ENCODE peak calls at places on chromosome 6, in four cellular contexts. E is H9, N is H1, P is neuronal stem cell. V is an unnamed sample.

GRCh38 chr6:28867078-28867414 is 56.7 kb downstream of the TRIM27 start:
- DNase-seq in E (no peak), N (no peak), P (no peak), V (no peak)

GRCh38 chr6:54493138-54493537 is 184.9 kb downstream of the TINAG start:
- DNase-seq in E (no peak), N (no peak), P (no peak), V (peak)

GRCh38 chr6:4271761-4272505 is 136.6 kb upstream of the ECI2 start:
- DNase-seq in E (no peak), N (no peak), P (no peak), V (no peak)

GRCh38 chr6:100257661-100258395 is 206.9 kb downstream of the SIM1 start:
- DNase-seq in E (no peak), N (no peak), P (peak), V (peak)

GRCh38 chr6:163459536-163459935 is 45.0 kb downstream of the QKI start:
- DNase-seq in E (no peak), N (no peak), P (no peak), V (no peak)

GRCh38 chr6:92708270-92708669 is 711.1 kb downstream of the EPHA7 start:
- DNase-seq in E (no peak), N (no peak), P (no peak), V (no peak)

GRCh38 chr6:81690073-81690472 is 62.4 kb downstream of the TENT5A start:
- DNase-seq in E (no peak), N (no peak), P (no peak), V (no peak)

GRCh38 chr6:15026832-15027231 is 219.0 kb upstream of the JARID2 start:
- DNase-seq in E (no peak), N (no peak), P (no peak), V (peak)

GRCh38 chr6:15481892-15482291 is 180.9 kb downstream of the DTNBP1 start:
- DNase-seq in E (no peak), N (no peak), P (no peak), V (no peak)

GRCh38 chr6:123668965-123669591 is 32.3 kb upstream of the TRDN start:
- DNase-seq in E (no peak), N (no peak), P (no peak), V (no peak)

GRCh38 chr6:166707045-166707444 is 80.0 kb upstream of the RPS6KA2 start:
- DNase-seq in E (peak), N (peak), P (peak), V (peak)

GRCh38 chr6:165597821-165598220 is 65.2 kb downstream of the PDE10A start:
- DNase-seq in E (no peak), N (no peak), P (no peak), V (no peak)

GRCh38 chr6:37099442-37099841 is 70.5 kb upstream of the PIM1 start:
- DNase-seq in E (no peak), N (no peak), P (no peak), V (no peak)

GRCh38 chr6:116387374-116387773 is 16.6 kb downstream of the DSE start:
- DNase-seq in E (no peak), N (no peak), P (no peak), V (peak)

GRCh38 chr6:169119669-169120068 is 134.0 kb downstream of the THBS2 start:
- DNase-seq in E (no peak), N (no peak), P (no peak), V (no peak)

GRCh38 chr6:106163966-106164877 is 78.1 kb downstream of the PRDM1 start:
- DNase-seq in E (no peak), N (no peak), P (no peak), V (peak)

GRCh38 chr6:33692760-33693158 is 18.7 kb downstream of the UQCC2 start:
- DNase-seq in E (no peak), N (no peak), P (no peak), V (peak)

GRCh38 chr6:150196942-150197745 is 54.3 kb downstream of the PPP1R14C start:
- DNase-seq in E (no peak), N (no peak), P (no peak), V (peak)

GRCh38 chr6:64520050-64520449 is 884.4 kb downstream of the PHF3 start:
- DNase-seq in E (no peak), N (no peak), P (no peak), V (peak)

GRCh38 chr6:44172759-44173500 is 14.3 kb downstream of the CAPN11 start:
- DNase-seq in E (peak), N (no peak), P (peak), V (peak)

GRCh38 chr6:16849280-16850210 is 88.3 kb upstream of the ATXN1 start:
- DNase-seq in E (no peak), N (no peak), P (no peak), V (peak)

GRCh38 chr6:113049190-113049589 is 702.1 kb downstream of the RFPL4B start:
- DNase-seq in E (no peak), N (no peak), P (no peak), V (no peak)

GRCh38 chr6:159754401-159754800 is 7.4 kb upstream of the ACAT2 start:
- DNase-seq in E (no peak), N (no peak), P (no peak), V (no peak)

GRCh38 chr6:169850746-169851145 is 99.3 kb downstream of the ERMARD start:
- DNase-seq in E (no peak), N (no peak), P (no peak), V (no peak)

GRCh38 chr6:17905611-17906592 is 81.5 kb downstream of the KIF13A start:
- DNase-seq in E (no peak), N (no peak), P (no peak), V (peak)

GRCh38 chr6:110951986-110952794 is 6.3 kb upstream of the GTF3C6 start:
- DNase-seq in E (no peak), N (no peak), P (no peak), V (peak)

GRCh38 chr6:26571592-26572296 is 25.0 kb upstream of the ABT1 start:
- DNase-seq in E (peak), N (no peak), P (peak), V (peak)

GRCh38 chr6:158649289-158650143 is at the start of gene SYTL3:
- DNase-seq in E (no peak), N (no peak), P (no peak), V (peak)

GRCh38 chr6:118596774-118597332 is 48.8 kb downstream of the PLN start:
- DNase-seq in E (no peak), N (no peak), P (no peak), V (no peak)

GRCh38 chr6:22804620-22805271 is 235.4 kb downstream of the HDGFL1 start:
- DNase-seq in E (no peak), N (no peak), P (no peak), V (peak)

GRCh38 chr6:21586300-21586699 is 7.3 kb upstream of the SOX4 start:
- DNase-seq in E (no peak), N (no peak), P (no peak), V (no peak)

GRCh38 chr6:4459032-4459431 is 317.2 kb upstream of the CDYL start:
- DNase-seq in E (no peak), N (no peak), P (no peak), V (peak)

DNA sequence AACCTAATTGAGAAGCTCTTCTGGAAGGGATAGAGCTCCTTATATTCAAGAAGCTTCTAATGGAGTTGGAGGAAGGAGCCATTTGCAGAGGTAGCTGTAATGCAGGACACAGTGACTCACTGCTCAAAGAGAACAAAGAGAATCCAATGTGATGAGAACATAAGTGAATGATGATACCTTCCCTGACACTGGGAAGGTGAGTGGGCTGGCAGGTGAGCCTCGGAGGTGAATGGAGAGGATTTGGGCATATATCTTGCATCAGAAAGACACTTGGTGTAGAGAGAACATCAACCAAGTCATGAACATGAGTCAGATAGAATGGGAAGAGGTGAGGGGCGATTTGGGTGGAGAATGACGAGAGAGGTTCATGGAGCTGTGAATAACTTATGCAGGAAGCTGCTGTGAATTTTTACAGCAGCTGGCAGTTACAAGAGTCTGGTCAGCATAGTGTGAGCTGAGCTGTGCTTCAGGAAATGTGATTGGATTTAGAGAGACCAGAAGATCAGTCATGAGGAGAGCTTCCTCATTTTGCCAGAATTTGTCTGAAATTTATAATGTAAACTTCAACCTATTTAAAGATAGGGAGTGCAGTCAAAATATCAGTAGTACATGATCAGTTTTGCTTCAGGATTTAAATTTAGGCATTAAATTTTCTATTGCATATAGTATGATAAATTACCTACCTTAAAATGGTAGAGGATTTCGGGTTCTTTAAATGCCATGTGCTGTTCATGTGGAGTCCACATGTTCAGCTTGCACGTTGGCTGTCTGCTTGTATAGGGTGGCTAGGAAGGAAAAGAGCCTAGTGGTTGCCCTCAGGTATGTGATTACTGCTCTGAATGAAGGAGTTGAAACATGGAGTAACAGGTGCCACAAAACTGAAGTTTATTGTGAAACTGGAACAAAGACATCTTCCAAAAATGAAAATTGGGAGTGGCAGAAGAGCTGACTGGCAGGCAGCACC is 59.2 kb upstream of the KIF25 start:
- DNase-seq in E (peak), N (peak), P (no peak), V (no peak)
- H2BK12ac ChIP-seq in E (no peak), N (no peak), P (no peak), V (no peak)

GRCh38 chr6:143958839-143959399 is 49.1 kb downstream of the PLAGL1 start:
- DNase-seq in E (peak), N (peak), P (peak), V (no peak)
- H3K9ac ChIP-seq in E (no peak), N (no peak), P (no peak), V (no peak)

GRCh38 chr6:53486679-53487078 is 58.2 kb downstream of the GCLC start:
- DNase-seq in E (no peak), N (no peak), P (no peak), V (no peak)

GRCh38 chr6:53487080-53487479 is 57.8 kb downstream of the GCLC start:
- DNase-seq in E (no peak), N (no peak), P (no peak), V (no peak)

GRCh38 chr6:53481328-53481727 is 63.6 kb downstream of the GCLC start:
- DNase-seq in E (no peak), N (no peak), P (no peak), V (no peak)

GRCh38 chr6:53484409-53485280 is 60.3 kb downstream of the GCLC start:
- DNase-seq in E (peak), N (no peak), P (peak), V (peak)

GRCh38 chr6:53483423-53484353 is 61.2 kb downstream of the GCLC start:
- DNase-seq in E (no peak), N (no peak), P (no peak), V (peak)
- H2BK12ac ChIP-seq in E (no peak), N (no peak), P (no peak), V (no peak)

DNA sequence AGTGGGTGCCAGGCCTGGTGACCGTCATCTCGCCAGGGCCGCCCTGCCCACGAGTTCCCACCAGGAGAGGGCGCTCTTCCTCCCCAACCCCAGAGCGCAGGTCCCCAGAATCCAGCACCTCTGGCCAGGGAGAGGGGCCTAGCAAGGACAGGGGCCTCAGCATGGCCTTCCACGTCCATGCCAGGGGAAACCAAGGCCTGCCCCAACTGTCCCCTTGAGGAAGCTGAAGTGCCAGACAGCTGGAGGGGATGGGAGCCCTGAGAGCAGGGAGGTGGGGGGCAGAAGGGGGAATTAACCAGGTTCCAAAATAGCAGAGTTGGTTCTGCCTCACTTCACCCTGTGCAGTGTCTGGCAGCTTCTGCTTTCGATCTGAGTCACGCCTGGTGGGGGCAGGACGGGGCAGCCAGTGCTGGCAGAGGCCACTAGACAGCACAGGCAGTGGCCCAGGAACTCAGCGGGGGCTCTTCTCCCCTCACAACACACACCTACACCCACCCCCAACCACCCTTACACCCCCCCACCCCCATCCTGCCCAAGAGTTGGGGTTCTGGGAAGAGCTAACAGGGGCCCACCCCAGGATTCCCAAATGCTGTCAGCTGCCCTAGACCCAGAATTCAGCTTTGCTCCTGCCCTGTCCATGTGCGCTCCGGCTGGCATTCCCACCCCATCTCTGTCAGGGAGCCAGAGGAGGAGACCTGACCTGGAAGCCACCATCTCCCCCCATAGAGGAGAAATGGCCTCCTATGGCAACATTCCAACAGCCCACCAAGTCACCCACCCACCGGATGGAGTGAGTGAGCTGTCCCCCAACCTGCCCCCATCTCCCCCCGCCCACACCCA is 29.2 kb downstream of the TFEB start:
- DNase-seq in E (peak), N (peak), P (peak), V (peak)
- H3K9ac ChIP-seq in E (no peak), N (no peak), P (no peak), V (peak)

DNA sequence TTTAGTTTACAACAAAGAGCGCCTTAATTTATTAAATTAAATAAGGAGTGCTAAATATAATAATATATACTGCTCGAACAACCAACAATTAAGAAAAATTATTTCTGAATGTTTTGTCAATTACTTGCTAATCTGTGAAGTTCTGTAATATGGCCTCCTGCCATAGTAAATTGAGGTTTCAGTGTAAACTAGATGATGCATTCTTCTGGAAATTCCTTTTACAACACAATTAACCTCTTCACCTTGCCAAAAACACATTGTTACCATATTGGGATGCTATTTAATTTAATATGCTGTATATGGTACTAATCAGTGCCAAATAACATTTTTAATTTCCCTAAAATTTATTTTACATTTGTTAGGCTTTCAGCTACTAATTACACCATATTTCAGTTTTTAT is 808.4 kb upstream of the CITED2 start:
- DNase-seq in E (no peak), N (no peak), P (no peak), V (no peak)
- H2BK12ac ChIP-seq in E (no peak), N (no peak), P (no peak), V (no peak)

DNA sequence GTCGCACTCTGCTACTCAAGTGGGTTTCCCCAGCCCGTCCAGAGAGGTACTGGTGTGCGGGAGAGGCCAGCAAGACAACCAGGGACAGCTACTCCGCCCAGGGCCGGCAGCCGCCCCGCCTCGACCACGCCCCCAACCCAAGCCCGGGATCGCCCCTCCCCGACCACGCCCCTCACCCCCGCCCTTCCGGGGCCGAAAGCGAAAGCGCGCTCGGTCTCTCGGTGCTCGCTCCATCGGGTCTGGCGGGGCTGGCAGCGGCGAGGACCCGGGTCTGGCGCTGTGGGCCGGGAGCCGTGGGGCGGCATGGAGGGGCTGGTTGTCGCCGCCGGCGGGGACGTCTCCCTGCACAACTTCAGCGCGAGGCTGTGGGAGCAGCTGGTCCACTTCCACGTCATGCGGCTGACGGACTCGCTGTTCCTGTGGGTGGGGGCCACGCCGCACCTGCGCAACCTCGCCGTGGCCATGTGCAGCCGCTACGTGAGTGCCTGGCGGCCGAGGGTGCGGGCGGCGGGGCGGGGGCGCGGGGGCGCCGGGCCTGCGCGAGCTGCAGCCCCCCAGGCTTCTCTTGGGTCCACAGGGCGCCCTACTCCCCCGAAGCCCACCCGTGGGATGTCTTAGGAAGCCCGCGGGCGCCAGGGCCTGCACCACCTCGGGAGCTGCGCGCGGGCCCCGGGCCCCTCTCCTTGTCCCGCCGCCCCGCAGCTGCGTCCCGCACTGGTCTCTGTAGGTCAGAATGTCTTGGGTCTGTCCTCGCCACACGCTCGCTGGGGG is at the start of gene PSMG4:
- DNase-seq in E (peak), N (no peak), P (peak), V (peak)
- H3K9ac ChIP-seq in E (peak), N (peak), P (peak), V (peak)

DNA sequence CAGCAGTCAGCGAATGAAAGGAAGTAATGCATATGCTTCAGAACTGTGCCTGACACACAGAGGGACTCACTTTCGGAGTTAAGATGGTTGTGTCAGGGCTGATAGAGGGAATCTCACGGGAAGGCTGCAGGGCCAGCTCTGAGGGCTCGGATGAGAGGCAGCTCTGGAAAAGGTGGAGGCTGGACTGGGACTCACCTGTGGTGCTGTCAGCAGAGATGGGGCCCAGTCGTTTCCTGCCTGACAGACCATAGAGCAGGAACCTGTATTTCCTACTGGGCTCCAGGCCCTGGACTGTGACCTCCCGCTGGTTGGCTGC is 9.3 kb downstream of the CYP21A2 start:
- DNase-seq in E (no peak), N (no peak), P (no peak), V (no peak)
- H2BK12ac ChIP-seq in E (no peak), N (peak), P (no peak), V (peak)

DNA sequence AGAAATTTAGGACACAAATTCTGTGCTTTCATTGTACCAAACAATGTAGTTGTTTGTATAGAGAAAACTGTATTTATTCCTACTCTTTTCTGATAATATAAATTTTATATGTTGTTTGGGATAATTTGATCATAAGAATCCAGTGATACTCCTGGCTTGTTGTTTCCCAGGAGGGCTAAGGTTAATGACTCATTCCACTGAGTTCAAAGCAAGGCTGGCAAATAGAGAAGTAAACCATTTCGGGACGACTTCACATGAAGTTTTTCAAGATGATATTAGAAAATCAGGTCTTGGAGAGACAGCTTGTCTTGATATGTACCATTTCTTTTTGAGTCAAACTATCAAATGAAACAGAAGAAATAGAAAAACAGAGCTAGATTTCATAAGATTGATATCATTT is 326.1 kb upstream of the CNR1 start:
- DNase-seq in E (no peak), N (no peak), P (no peak), V (no peak)
- H3K9ac ChIP-seq in E (no peak), N (no peak), P (no peak), V (no peak)